ENCODE peak calls at places on chromosomes 16 and 17, in five cellular contexts. F is stimulated activated CD4-positive, alpha-beta T cell treated with anti-CD3 and anti-CD28 coated beads, TNF-alpha, amount 100 ng/mL, for 48 hours; R is HEK293T; E is thoracic aorta; O is H54. Y is an unnamed sample.

GRCh38 chr17:9080296-9080914 is 59.1 kb downstream of the NTN1 start:
- DNase-seq in R (no peak), O (no peak), F (no peak), E (no peak), Y (no peak)

GRCh38 chr16:70685938-70686375 is at the start of gene MTSS2:
- DNase-seq in F (no peak), R (peak; percentile 93), E (peak; percentile 55), O (peak; percentile 92), Y (peak; percentile 38)

GRCh38 chr17:58224315-58224714 is 5.3 kb upstream of the MKS1 start:
- DNase-seq in R (no peak), E (no peak), O (peak; percentile 44), F (no peak), Y (no peak)

GRCh38 chr17:29784661-29785060 is 145.4 kb downstream of the SSH2 start:
- DNase-seq in E (no peak), O (no peak), F (no peak), R (no peak), Y (no peak)

GRCh38 chr17:81437221-81437651 is 42.0 kb downstream of the BAHCC1 start:
- DNase-seq in E (no peak), R (no peak), O (no peak), F (no peak), Y (no peak)

GRCh38 chr16:2319606-2320005 is 20.9 kb downstream of the ABCA3 start:
- DNase-seq in F (no peak), R (no peak), E (no peak), O (no peak), Y (no peak)

GRCh38 chr17:77478281-77478680 is 337.5 kb downstream of the SEC14L1 start:
- DNase-seq in O (no peak), R (no peak), E (no peak), F (no peak), Y (no peak)

GRCh38 chr17:77707546-77707945 is 251.0 kb upstream of the TNRC6C start:
- DNase-seq in E (no peak), R (no peak), F (no peak), O (no peak), Y (no peak)

GRCh38 chr17:57667461-57667923 is 77.6 kb downstream of the CCDC182 start:
- DNase-seq in E (no peak), F (no peak), O (no peak), R (no peak), Y (no peak)

GRCh38 chr16:57577214-57577613 is 34.8 kb downstream of the ADGRG5 start:
- DNase-seq in F (no peak), E (no peak), O (no peak), R (no peak), Y (no peak)

GRCh38 chr16:24075302-24075701 is 180.8 kb upstream of the CACNG3 start:
- DNase-seq in O (no peak), R (no peak), F (no peak), E (no peak), Y (no peak)

GRCh38 chr17:488993-489757 is 136.6 kb upstream of the RPH3AL start:
- DNase-seq in R (no peak), E (no peak), F (no peak), O (peak; percentile 52), Y (no peak)

GRCh38 chr17:36848008-36848902 is 89.0 kb upstream of the LHX1 start:
- DNase-seq in R (no peak), E (no peak), F (no peak), O (no peak), Y (no peak)

GRCh38 chr17:27577124-27577761 is 53.7 kb upstream of the LGALS9 start:
- DNase-seq in F (no peak), O (no peak), E (no peak), R (no peak), Y (no peak)

GRCh38 chr17:66678061-66678460 is 156.9 kb upstream of the CACNG5 start:
- DNase-seq in F (no peak), O (no peak), R (no peak), E (no peak), Y (no peak)

GRCh38 chr16:48511071-48511540 is 98.9 kb downstream of the N4BP1 start:
- DNase-seq in R (no peak), F (no peak), O (no peak), E (no peak), Y (no peak)

Y was measured in NCI-H2227 treated with DMSO at 0.1 percent for 48 hours.